ENCODE peak calls at places on chromosomes 13 and 19, in seven cellular contexts. O, I, P, V, S, B and F are unnamed samples.

GRCh38 chr19:33389574-33390119 is 16.1 kb downstream of the CEBPG start:
- DNase-seq in O (no peak), B (peak), S (no peak), P (no peak), I (no peak), V (no peak), F (no peak)

GRCh38 chr19:35963514-35963913 is 27.3 kb downstream of the LRFN3 start:
- DNase-seq in P (peak), O (no peak), V (peak), B (no peak), S (no peak), I (peak), F (peak)

GRCh38 chr19:35400773-35401100 is 29.9 kb downstream of the GPR42 start:
- DNase-seq in V (no peak), O (no peak), B (no peak), S (no peak), P (no peak), I (no peak), F (no peak)

GRCh38 chr13:113451951-113452421 is 1.3 kb downstream of the ADPRHL1 start:
- DNase-seq in V (no peak), O (no peak), P (no peak), S (peak), B (no peak), I (no peak), F (peak)

GRCh38 chr13:74093691-74094090 is 40.5 kb downstream of the KLF12 start:
- DNase-seq in B (no peak), S (no peak), P (no peak), I (peak), O (no peak), V (no peak), F (no peak)

GRCh38 chr19:44939668-44940067 is 2.4 kb upstream of the APOC4 start:
- DNase-seq in V (peak), B (no peak), S (no peak), O (no peak), P (no peak), I (no peak), F (no peak)

GRCh38 chr13:76397413-76397812 is 488.8 kb downstream of the KCTD12 start:
- DNase-seq in P (peak), S (no peak), I (no peak), O (no peak), B (no peak), V (no peak), F (no peak)

GRCh38 chr13:100245099-100245498 is 156.2 kb downstream of the PCCA start:
- DNase-seq in B (no peak), P (no peak), S (no peak), I (no peak), O (no peak), V (no peak), F (no peak)

GRCh38 chr13:84032116-84032515 is 149.8 kb upstream of the SLITRK1 start:
- DNase-seq in O (no peak), P (no peak), S (no peak), V (no peak), I (no peak), B (no peak), F (no peak)

GRCh38 chr13:97631158-97631557 is 197.2 kb downstream of the RAP2A start:
- DNase-seq in O (no peak), B (no peak), P (peak), I (no peak), S (peak), V (no peak), F (no peak)
- TF ChIP-seq CTCF in O (no peak), B (no peak), P (peak), I (no peak), S (no peak), V (no peak), F (no peak)

DNA sequence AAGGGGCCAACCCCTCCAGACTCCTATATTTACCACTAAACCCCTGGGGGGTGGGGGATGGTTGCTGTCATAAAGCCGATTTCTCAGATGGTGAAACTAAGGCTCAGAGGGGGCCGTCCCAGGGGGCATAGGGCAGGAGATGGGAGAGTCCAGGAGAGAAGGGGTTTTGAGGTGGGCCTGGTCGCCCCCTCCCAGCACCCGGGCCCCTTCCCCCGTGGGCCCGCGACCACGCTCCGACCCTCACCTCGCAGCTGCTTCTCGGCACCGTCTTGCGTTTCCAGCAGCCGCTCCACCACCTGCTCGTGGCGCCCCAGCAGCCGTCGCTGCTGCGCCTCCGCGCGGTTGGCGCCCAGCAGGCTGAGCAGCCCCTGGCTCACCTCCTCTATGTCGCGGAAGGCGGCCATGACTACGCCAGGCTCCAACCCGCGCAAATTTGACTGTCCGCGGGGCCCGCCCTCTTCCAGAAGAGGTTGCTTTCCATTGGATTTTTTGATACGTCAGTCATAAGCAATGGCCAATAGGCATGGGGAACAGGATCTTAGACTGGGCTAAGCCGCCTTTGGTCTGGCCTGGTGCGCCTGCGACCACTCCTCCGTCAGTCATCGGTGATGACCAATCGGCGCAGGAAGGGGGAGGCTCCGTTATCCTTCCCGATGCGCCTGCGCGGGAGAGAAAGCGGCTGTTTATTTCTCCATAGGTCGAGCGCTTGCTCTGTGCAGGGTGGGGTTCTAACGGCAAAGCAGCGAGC is at the start of gene SPC24:
- DNase-seq in V (peak), I (peak), O (peak), P (peak), B (peak), S (peak), F (peak)
- TF ChIP-seq CTCF in V (no peak), I (peak), O (no peak), P (peak), B (no peak), S (no peak), F (no peak)

GRCh38 chr13:30038884-30039283 is 188.5 kb upstream of the UBL3 start:
- DNase-seq in O (no peak), I (peak), B (no peak), P (no peak), V (peak), S (no peak), F (no peak)
- TF ChIP-seq CTCF in O (no peak), I (peak), B (no peak), P (no peak), V (no peak), S (no peak), F (no peak)

DNA sequence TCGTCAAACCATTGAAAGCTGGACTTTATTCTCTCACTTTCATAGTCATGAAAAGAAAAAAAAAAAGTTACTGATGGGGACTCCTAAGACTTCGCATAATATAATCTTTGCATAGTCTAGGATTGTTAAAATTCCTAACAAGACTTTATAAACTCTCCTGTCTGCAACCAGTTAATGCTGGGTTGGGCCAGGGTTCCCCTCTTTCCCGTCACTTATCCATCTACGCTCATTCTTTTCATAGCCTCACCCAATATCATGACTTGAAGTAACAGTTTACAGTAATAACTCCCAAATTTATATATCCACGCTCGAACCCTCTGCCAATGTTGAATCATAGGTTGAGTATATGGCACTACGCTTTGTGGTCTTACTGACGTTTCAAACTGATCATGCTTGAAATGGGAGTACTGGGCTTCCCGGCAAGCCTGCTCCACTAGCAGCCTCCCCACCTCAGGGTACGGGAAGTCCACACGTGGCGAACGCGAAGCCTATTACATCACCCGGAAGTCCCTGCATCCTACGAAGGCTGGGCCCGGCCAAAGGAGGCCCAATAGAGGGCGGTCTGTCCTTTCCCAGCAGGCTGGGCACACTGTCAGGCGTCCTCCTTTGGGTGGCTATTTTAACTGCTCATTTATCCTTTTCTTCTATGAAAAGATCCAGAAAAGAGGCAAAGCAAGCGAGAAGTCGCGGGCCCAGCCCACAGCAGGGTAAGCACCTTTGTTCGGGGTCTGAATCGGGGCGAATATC is 694 bp upstream of the ZNF460 start:
- DNase-seq in P (peak), O (peak), S (peak), V (peak), I (peak), B (peak), F (peak)
- TF ChIP-seq CTCF in P (peak), O (peak), S (peak), V (peak), I (peak), B (peak), F (peak)

GRCh38 chr19:30795727-30796126 is 423.5 kb downstream of the ZNF536 start:
- DNase-seq in V (no peak), B (no peak), O (no peak), S (no peak), I (no peak), P (no peak), F (no peak)
- TF ChIP-seq CTCF in V (no peak), B (no peak), O (no peak), S (no peak), I (no peak), P (no peak), F (no peak)

GRCh38 chr13:106145070-106145469 is 390.4 kb downstream of the EFNB2 start:
- DNase-seq in P (no peak), V (no peak), B (no peak), I (no peak), S (no peak), O (no peak), F (no peak)

GRCh38 chr13:106151056-106151699 is 384.3 kb downstream of the EFNB2 start:
- DNase-seq in V (peak), S (no peak), O (no peak), P (no peak), B (no peak), I (peak), F (no peak)

GRCh38 chr13:106143930-106144709 is 391.3 kb downstream of the EFNB2 start:
- DNase-seq in O (no peak), P (no peak), S (no peak), V (no peak), B (no peak), I (no peak), F (no peak)

GRCh38 chr13:106143392-106143791 is 392.1 kb downstream of the EFNB2 start:
- DNase-seq in S (no peak), I (peak), P (no peak), V (no peak), B (no peak), O (no peak), F (no peak)

DNA sequence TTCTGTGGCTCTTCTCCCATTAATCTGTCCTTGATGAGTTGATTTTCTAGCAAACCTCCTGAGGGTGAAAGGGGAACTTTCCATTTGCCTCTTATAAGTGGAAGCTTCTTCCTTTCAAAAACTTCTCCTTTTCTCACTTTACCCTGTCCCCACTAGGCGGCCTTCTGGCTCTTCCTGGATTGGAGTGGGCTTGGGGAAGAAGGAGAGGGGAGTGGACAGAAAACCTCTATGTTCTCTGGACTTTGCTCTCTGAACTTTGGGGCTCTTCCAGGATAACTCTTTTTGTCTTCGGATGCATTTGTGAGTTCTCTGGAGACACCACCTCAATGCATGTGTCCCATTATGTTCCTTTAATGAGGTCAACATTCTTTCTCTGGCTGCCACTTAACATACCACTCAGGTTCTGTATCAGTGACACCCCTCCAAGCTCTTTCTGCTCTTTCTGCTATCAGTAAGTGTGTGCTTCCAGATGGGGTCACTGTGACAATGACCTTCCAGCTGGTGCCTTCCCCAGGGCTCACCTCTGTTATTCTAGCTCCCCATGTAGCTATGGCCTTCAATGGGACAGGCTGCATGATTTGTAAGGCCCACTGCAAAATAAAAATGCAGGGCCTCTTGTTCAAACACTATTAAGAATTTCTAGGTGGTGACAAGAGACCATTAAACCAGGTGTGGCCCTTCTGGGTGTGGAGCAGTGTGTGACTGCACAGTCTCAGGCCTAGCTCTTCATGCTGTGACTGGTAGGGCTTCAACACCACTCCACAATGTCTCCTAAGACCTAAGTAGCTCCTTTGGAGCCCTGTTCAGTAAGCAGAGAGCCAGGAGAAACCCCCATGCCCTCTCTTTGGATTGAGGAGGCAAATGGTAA is 389.2 kb downstream of the EFNB2 start:
- DNase-seq in B (no peak), I (no peak), P (no peak), O (no peak), V (no peak), S (no peak), F (no peak)
- TF ChIP-seq CTCF in B (no peak), I (no peak), P (no peak), O (no peak), V (no peak), S (no peak), F (no peak)

DNA sequence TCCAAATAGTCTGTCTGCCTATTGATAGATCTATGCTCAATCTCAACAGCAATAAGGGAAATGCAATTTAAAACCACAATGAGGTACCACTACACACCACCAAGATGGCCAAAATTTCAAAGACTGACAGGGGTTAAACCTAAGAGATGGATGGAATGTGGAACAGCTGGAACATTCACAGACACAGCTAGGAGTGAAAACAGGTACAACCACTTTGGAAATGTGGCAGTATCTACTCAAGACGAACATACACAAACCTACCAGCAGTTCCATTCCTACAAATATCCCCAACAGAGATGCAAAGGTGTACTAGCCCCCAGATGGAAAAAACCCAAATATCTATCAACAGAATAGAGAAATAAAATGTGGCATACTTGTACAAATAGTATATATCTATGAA is 86.4 kb downstream of the TSC22D1 start:
- DNase-seq in V (no peak), B (no peak), I (no peak), O (no peak), S (no peak), P (no peak), F (no peak)
- TF ChIP-seq CTCF in V (no peak), B (no peak), I (no peak), O (no peak), S (no peak), P (no peak), F (no peak)

GRCh38 chr13:99033814-99034213 is 56.0 kb upstream of the DOCK9 start:
- DNase-seq in B (no peak), V (peak), P (no peak), S (no peak), O (no peak), I (peak), F (no peak)
- TF ChIP-seq CTCF in B (peak), V (peak), P (peak), S (peak), O (peak), I (peak), F (peak)